ENCODE peak calls at places on chromosomes 2 and 18, in seven cellular contexts. N, W, B, Q, U, S and C are unnamed samples.

GRCh38 chr2:862723-863466 is 87.8 kb upstream of the SNTG2 start:
- DNase-seq in N (no peak), W (no peak), B (no peak), Q (no peak), U (no peak), S (no peak), C (no peak)

GRCh38 chr2:169727065-169727464 is 6.6 kb upstream of the KLHL23 start:
- DNase-seq in N (no peak), W (no peak), B (no peak), Q (no peak), U (no peak), S (no peak), C (no peak)

GRCh38 chr18:78563110-78563509 is 416.5 kb upstream of the SALL3 start:
- DNase-seq in N (no peak), W (no peak), B (no peak), Q (no peak), U (no peak), S (no peak), C (no peak)

GRCh38 chr2:213253162-213253561 is 31.1 kb upstream of the SPAG16 start:
- DNase-seq in N (no peak), W (no peak), B (no peak), Q (no peak), U (no peak), S (no peak), C (no peak)

GRCh38 chr2:178008636-178009289 is 63.8 kb downstream of the PDE11A start:
- DNase-seq in N (no peak), W (peak), B (no peak), Q (peak), U (no peak), S (peak), C (no peak)

GRCh38 chr2:196758474-196759377 is 40.8 kb downstream of the GTF3C3 start:
- DNase-seq in N (no peak), W (peak), B (no peak), Q (peak), U (no peak), S (no peak), C (no peak)

GRCh38 chr18:13452851-13453524 is 234.4 kb downstream of the LDLRAD4 start:
- DNase-seq in N (peak), W (no peak), B (no peak), Q (no peak), U (no peak), S (no peak), C (no peak)

GRCh38 chr2:219447242-219448098 is 12.8 kb downstream of the SPEG start:
- DNase-seq in N (peak), W (no peak), B (no peak), Q (no peak), U (no peak), S (no peak), C (no peak)

GRCh38 chr2:47211497-47212011 is 56.4 kb upstream of the STPG4 start:
- DNase-seq in N (no peak), W (no peak), B (no peak), Q (no peak), U (no peak), S (peak), C (no peak)

GRCh38 chr2:202909394-202910192 is 1.9 kb downstream of the WDR12 start:
- DNase-seq in N (no peak), W (no peak), B (no peak), Q (no peak), U (no peak), S (no peak), C (no peak)

GRCh38 chr2:216679658-216680024 is 15.7 kb downstream of the IGFBP5 start:
- DNase-seq in N (peak), W (no peak), B (no peak), Q (no peak), U (peak), S (peak), C (no peak)

GRCh38 chr2:35443087-35443486 is 912.5 kb upstream of the CRIM1 start:
- DNase-seq in N (no peak), W (no peak), B (no peak), Q (no peak), U (no peak), S (no peak), C (no peak)

GRCh38 chr18:41073372-41073954 is 881.6 kb upstream of the PIK3C3 start:
- DNase-seq in N (no peak), W (peak), B (no peak), Q (no peak), U (no peak), S (no peak), C (no peak)

GRCh38 chr2:55054476-55054875 is 4.2 kb upstream of the RTN4 start:
- DNase-seq in N (no peak), W (no peak), B (no peak), Q (no peak), U (no peak), S (no peak), C (no peak)

GRCh38 chr2:11617984-11618707 is 51.8 kb downstream of the NTSR2 start:
- DNase-seq in N (no peak), W (no peak), B (no peak), Q (no peak), U (no peak), S (no peak), C (no peak)

GRCh38 chr18:79558196-79559120 is 121.1 kb upstream of the CTDP1 start:
- DNase-seq in N (peak), W (no peak), B (peak), Q (no peak), U (no peak), S (no peak), C (peak)

GRCh38 chr18:23968638-23969037 is 45.9 kb upstream of the TTC39C start:
- DNase-seq in N (no peak), W (no peak), B (no peak), Q (no peak), U (no peak), S (no peak), C (no peak)

GRCh38 chr18:11989966-11990380 is 8.7 kb downstream of the IMPA2 start:
- DNase-seq in N (no peak), W (no peak), B (no peak), Q (no peak), U (no peak), S (peak), C (no peak)

GRCh38 chr2:111618577-111618930 is 265.4 kb downstream of the ANAPC1 start:
- DNase-seq in N (no peak), W (no peak), B (no peak), Q (peak), U (peak), S (peak), C (peak)

GRCh38 chr2:208040199-208041171 is 15.2 kb upstream of the PLEKHM3 start:
- DNase-seq in N (peak), W (peak), B (no peak), Q (peak), U (peak), S (peak), C (peak)

GRCh38 chr2:120383631-120384477 is 37.9 kb downstream of the INHBB start:
- DNase-seq in N (no peak), W (no peak), B (peak), Q (no peak), U (peak), S (peak), C (no peak)

GRCh38 chr2:224951723-224952481 is 90.4 kb downstream of the DOCK10 start:
- DNase-seq in N (no peak), W (no peak), B (no peak), Q (no peak), U (no peak), S (no peak), C (no peak)

GRCh38 chr2:38115216-38116012 is 39.5 kb upstream of the CYP1B1 start:
- DNase-seq in N (peak), W (peak), B (no peak), Q (peak), U (peak), S (peak), C (peak)

GRCh38 chr2:196088209-196088608 is 19.6 kb upstream of the DNAH7 start:
- DNase-seq in N (no peak), W (peak), B (no peak), Q (no peak), U (no peak), S (no peak), C (no peak)

GRCh38 chr2:48092846-48093498 is 186.7 kb upstream of the FBXO11 start:
- DNase-seq in N (no peak), W (peak), B (no peak), Q (no peak), U (no peak), S (no peak), C (no peak)

GRCh38 chr18:10139783-10140410 is 226.1 kb downstream of the VAPA start:
- DNase-seq in N (no peak), W (peak), B (no peak), Q (peak), U (no peak), S (no peak), C (peak)

GRCh38 chr2:228417966-228418365 is 236.5 kb upstream of the SPHKAP start:
- DNase-seq in N (no peak), W (peak), B (no peak), Q (no peak), U (no peak), S (no peak), C (no peak)

GRCh38 chr2:95333888-95334338 is 36.8 kb downstream of the KCNIP3 start:
- DNase-seq in N (no peak), W (peak), B (peak), Q (peak), U (peak), S (peak), C (peak)

GRCh38 chr2:197204855-197205254 is 105.7 kb downstream of the ANKRD44 start:
- DNase-seq in N (no peak), W (no peak), B (no peak), Q (no peak), U (no peak), S (no peak), C (no peak)

GRCh38 chr2:170493698-170494097 is 221.4 kb upstream of the SP5 start:
- DNase-seq in N (no peak), W (peak), B (no peak), Q (peak), U (no peak), S (no peak), C (no peak)

GRCh38 chr18:24600076-24600654 is 139.7 kb downstream of the HRH4 start:
- DNase-seq in N (no peak), W (peak), B (no peak), Q (peak), U (no peak), S (no peak), C (no peak)

GRCh38 chr18:68984342-68984741 is 186.5 kb downstream of the CCDC102B start:
- DNase-seq in N (no peak), W (no peak), B (no peak), Q (no peak), U (no peak), S (no peak), C (no peak)

GRCh38 chr2:177245010-177245422 is 19.5 kb downstream of the NFE2L2 start:
- DNase-seq in N (no peak), W (peak), B (no peak), Q (peak), U (no peak), S (no peak), C (no peak)

GRCh38 chr2:31522742-31523141 is 58.0 kb downstream of the SRD5A2 start:
- DNase-seq in N (no peak), W (no peak), B (no peak), Q (no peak), U (no peak), S (no peak), C (no peak)

GRCh38 chr2:16650287-16651249 is 15.1 kb downstream of the CYRIA start:
- DNase-seq in N (no peak), W (no peak), B (no peak), Q (peak), U (no peak), S (no peak), C (no peak)

GRCh38 chr2:138439733-138440132 is 61.8 kb upstream of the SPOPL start:
- DNase-seq in N (no peak), W (no peak), B (no peak), Q (no peak), U (no peak), S (no peak), C (no peak)